ENCODE peak calls at places on chromosomes 3 and 15, in eight cellular contexts. M is non-pigmented ciliary epithelial cell; W is left ventricle myocardium inferior; D is MM.1S; P is foreskin melanocyte; Q is activated gamma-delta T cell; X is T-helper 2 cell treated with Interferon-gamma antibody and Interleukin-4, amounts not matched to agents 5 μg/mL and 100 μg/mL, for 36 hours; G is glutamatergic neuron. U is an unnamed sample.

GRCh38 chr3:193732391-193732790 is 139.4 kb downstream of the OPA1 start:
- DNase-seq in M (peak), W (no peak), D (no peak), P (no peak), Q (no peak), X (no peak), G (no peak), U (no peak)

GRCh38 chr3:183766745-183767606 is 58.4 kb downstream of the MAP6D1 start:
- DNase-seq in M (peak), W (peak), D (peak), P (peak), Q (no peak), X (peak), G (peak), U (peak)

GRCh38 chr3:120649735-120650705 is 32.0 kb downstream of the HGD start:
- DNase-seq in M (no peak), W (no peak), D (no peak), P (no peak), Q (no peak), X (no peak), G (no peak), U (no peak)

GRCh38 chr3:46893763-46894162 is 16.2 kb downstream of the PTH1R start:
- DNase-seq in M (no peak), W (peak), D (no peak), P (no peak), Q (no peak), X (no peak), G (no peak), U (no peak)

GRCh38 chr3:167742338-167742737 is 6.8 kb downstream of the SERPINI1 start:
- DNase-seq in M (no peak), W (no peak), D (no peak), P (peak), Q (no peak), X (no peak), G (no peak), U (no peak)

GRCh38 chr3:156150434-156151066 is 30.2 kb downstream of the KCNAB1 start:
- DNase-seq in M (no peak), W (no peak), D (peak), P (peak), Q (no peak), X (no peak), G (peak), U (peak)

GRCh38 chr3:112096176-112096575 is 10.0 kb downstream of the C3orf52 start:
- DNase-seq in M (no peak), W (no peak), D (no peak), P (no peak), Q (no peak), X (no peak), G (no peak), U (no peak)

GRCh38 chr15:54803139-54803808 is 393.5 kb downstream of the RSL24D1 start:
- DNase-seq in M (peak), W (no peak), D (peak), P (peak), Q (no peak), X (no peak), G (no peak), U (no peak)

GRCh38 chr3:147397911-147398809 is 8.2 kb downstream of the ZIC4 start:
- DNase-seq in M (no peak), W (no peak), D (no peak), P (no peak), Q (no peak), X (no peak), G (no peak), U (no peak)

GRCh38 chr3:115623414-115623868 is at the start of gene GAP43:
- DNase-seq in M (peak), W (peak), D (no peak), P (peak), Q (no peak), X (no peak), G (peak), U (no peak)

GRCh38 chr3:22296641-22297040 is 545.6 kb upstream of the ZNF385D start:
- DNase-seq in M (no peak), W (no peak), D (no peak), P (no peak), Q (no peak), X (no peak), G (no peak), U (no peak)

GRCh38 chr3:181493423-181493822 is 218.3 kb upstream of the SOX2 start:
- DNase-seq in M (peak), W (no peak), D (no peak), P (no peak), Q (no peak), X (no peak), G (no peak), U (no peak)

GRCh38 chr15:46304320-46304719 is 669.5 kb downstream of the SQOR start:
- DNase-seq in M (no peak), W (no peak), D (no peak), P (no peak), Q (no peak), X (no peak), G (peak), U (peak)

GRCh38 chr3:142613491-142613890 is 17.3 kb downstream of the PLS1 start:
- DNase-seq in M (no peak), W (no peak), D (no peak), P (peak), Q (no peak), X (no peak), G (no peak), U (no peak)

GRCh38 chr3:124032351-124032880 is 40.5 kb upstream of the ROPN1 start:
- DNase-seq in M (no peak), W (peak), D (no peak), P (no peak), Q (no peak), X (no peak), G (peak), U (no peak)

GRCh38 chr15:90465140-90465929 is 64.4 kb upstream of the CRTC3 start:
- DNase-seq in M (no peak), W (no peak), D (no peak), P (no peak), Q (no peak), X (no peak), G (no peak), U (no peak)

GRCh38 chr3:170196833-170197232 is 15.3 kb upstream of the PHC3 start:
- DNase-seq in M (no peak), W (no peak), D (no peak), P (no peak), Q (no peak), X (no peak), G (no peak), U (no peak)

GRCh38 chr15:35290301-35290721 is 205.2 kb upstream of the NANOGP8 start:
- DNase-seq in M (no peak), W (no peak), D (no peak), P (no peak), Q (no peak), X (no peak), G (no peak), U (no peak)

GRCh38 chr3:32459474-32459873 is 43.2 kb downstream of the CMTM6 start:
- DNase-seq in M (no peak), W (no peak), D (no peak), P (no peak), Q (no peak), X (no peak), G (no peak), U (no peak)

GRCh38 chr3:42228796-42229195 is 37.2 kb downstream of the CCK start:
- DNase-seq in M (no peak), W (no peak), D (no peak), P (no peak), Q (no peak), X (no peak), G (no peak), U (no peak)

GRCh38 chr3:94440767-94441493 is 378.1 kb downstream of the NSUN3 start:
- DNase-seq in M (peak), W (no peak), D (no peak), P (no peak), Q (no peak), X (no peak), G (no peak), U (no peak)

GRCh38 chr3:109685084-109686079 is 348.0 kb upstream of the DPPA4 start:
- DNase-seq in M (peak), W (peak), D (no peak), P (peak), Q (no peak), X (no peak), G (no peak), U (no peak)

GRCh38 chr3:127671523-127672428 is 976 bp upstream of the ABTB1 start:
- DNase-seq in M (no peak), W (peak), D (peak), P (no peak), Q (no peak), X (no peak), G (peak), U (no peak)

GRCh38 chr3:129313983-129314756 is 35.5 kb downstream of the HMCES start:
- DNase-seq in M (no peak), W (peak), D (peak), P (no peak), Q (no peak), X (no peak), G (peak), U (no peak)

GRCh38 chr15:26453914-26454313 is 319.0 kb downstream of the GABRB3 start:
- DNase-seq in M (no peak), W (no peak), D (no peak), P (no peak), Q (no peak), X (no peak), G (no peak), U (no peak)

GRCh38 chr3:31732548-31732947 is 199.8 kb downstream of the STT3B start:
- DNase-seq in M (no peak), W (peak), D (no peak), P (no peak), Q (no peak), X (no peak), G (no peak), U (no peak)

GRCh38 chr3:112128843-112129727 is 4.0 kb downstream of the GCSAM start:
- DNase-seq in M (no peak), W (no peak), D (peak), P (no peak), Q (no peak), X (peak), G (no peak), U (no peak)

GRCh38 chr3:61684386-61684785 is 123.0 kb downstream of the PTPRG start:
- DNase-seq in M (no peak), W (no peak), D (no peak), P (no peak), Q (no peak), X (no peak), G (no peak), U (no peak)

GRCh38 chr15:101578443-101578894 is 73.7 kb downstream of the TM2D3 start:
- DNase-seq in M (no peak), W (peak), D (peak), P (no peak), Q (no peak), X (no peak), G (peak), U (no peak)

GRCh38 chr3:87771338-87772059 is 287.3 kb downstream of the CGGBP1 start:
- DNase-seq in M (no peak), W (no peak), D (peak), P (peak), Q (no peak), X (no peak), G (peak), U (no peak)